ENCODE peak calls at places on chromosomes 16 and 17, in four cellular contexts. M, W, R and E are unnamed samples.
A peak's percentile ranks its signal among the peaks of the same experiment; 100 is the strongest.

GRCh38 chr16:852451-853185 is 52.1 kb upstream of the GNG13 start:
- DNase-seq in M (no peak), W (no peak), R (no peak), E (no peak)

GRCh38 chr16:48561960-48562393 is 48.0 kb downstream of the N4BP1 start:
- DNase-seq in M (no peak), W (no peak), R (peak; percentile 50), E (no peak)

GRCh38 chr17:1484586-1485310 is 7.7 kb downstream of the MYO1C start:
- DNase-seq in M (peak; percentile 50), W (peak; percentile 80), R (peak; percentile 60), E (peak; percentile 68)

GRCh38 chr17:81494984-81495383 is 17.6 kb downstream of the ACTG1 start:
- DNase-seq in M (no peak), W (peak; percentile 10), R (no peak), E (peak; percentile 68)

GRCh38 chr17:56499799-56500388 is 93.6 kb upstream of the NOG start:
- DNase-seq in M (peak; percentile 22), W (peak; percentile 36), R (peak; percentile 42), E (peak; percentile 39)

GRCh38 chr17:43601280-43602050 is 55.3 kb upstream of the ETV4 start:
- DNase-seq in M (no peak), W (no peak), R (no peak), E (peak; percentile 59)

GRCh38 chr16:67936124-67936875 is at the start of gene PSMB10:
- DNase-seq in M (peak; percentile 61), W (peak; percentile 64), R (peak; percentile 48), E (peak; percentile 40)

GRCh38 chr17:61379457-61380216 is 20.0 kb upstream of the TBX2 start:
- DNase-seq in M (no peak), W (no peak), R (no peak), E (no peak)

GRCh38 chr17:44065668-44066203 is 735 bp downstream of the LSM12 start:
- DNase-seq in M (peak; percentile 22), W (no peak), R (no peak), E (no peak)

GRCh38 chr16:3509470-3509928 is 8.7 kb downstream of the CLUAP1 start:
- DNase-seq in M (peak; percentile 75), W (no peak), R (no peak), E (no peak)

GRCh38 chr17:63944736-63945499 is 12.8 kb upstream of the CD79B start:
- DNase-seq in M (no peak), W (no peak), R (no peak), E (no peak)

GRCh38 chr17:75181608-75182318 is 996 bp downstream of the SUMO2 start:
- DNase-seq in M (peak; percentile 55), W (peak; percentile 50), R (peak; percentile 22), E (peak; percentile 61)

GRCh38 chr16:1428511-1428910 is 2.4 kb upstream of the PERCC1 start:
- DNase-seq in M (peak; percentile 72), W (peak; percentile 70), R (no peak), E (no peak)

GRCh38 chr16:23131841-23132576 is 17.2 kb downstream of the USP31 start:
- DNase-seq in M (no peak), W (no peak), R (no peak), E (no peak)

GRCh38 chr17:20805751-20806150 is 226.2 kb downstream of the CDRT15L2 start:
- DNase-seq in M (no peak), W (no peak), R (no peak), E (no peak)

GRCh38 chr17:75096082-75096625 is 8.4 kb downstream of the SLC16A5 start:
- DNase-seq in M (no peak), W (no peak), R (peak; percentile 89), E (no peak)

GRCh38 chr17:76529643-76530488 is 7.6 kb downstream of the CYGB start:
- DNase-seq in M (no peak), W (peak; percentile 55), R (peak; percentile 62), E (peak; percentile 70)

GRCh38 chr16:48081656-48082055 is 74.1 kb downstream of the ABCC12 start:
- DNase-seq in M (no peak), W (no peak), R (peak; percentile 84), E (no peak)

GRCh38 chr17:50064253-50064991 is 8.5 kb downstream of the ITGA3 start:
- DNase-seq in M (no peak), W (no peak), R (peak; percentile 100), E (no peak)

GRCh38 chr17:75404223-75404738 is 1.2 kb downstream of the GRB2 start:
- DNase-seq in M (peak; percentile 59), W (peak; percentile 89), R (peak; percentile 84), E (peak; percentile 86)

GRCh38 chr16:21208429-21208828 is 2.9 kb downstream of the ZP2 start:
- DNase-seq in M (no peak), W (no peak), R (no peak), E (no peak)

GRCh38 chr16:72224260-72224768 is 52.4 kb upstream of the PMFBP1 start:
- DNase-seq in M (no peak), W (no peak), R (no peak), E (no peak)

GRCh38 chr16:12753203-12754023 is 50.3 kb downstream of the CPPED1 start:
- DNase-seq in M (no peak), W (no peak), R (no peak), E (peak; percentile 16)

GRCh38 chr17:43769859-43770258 is 8.9 kb downstream of the DUSP3 start:
- DNase-seq in M (no peak), W (no peak), R (no peak), E (no peak)

GRCh38 chr16:83878838-83879237 is 20.1 kb upstream of the MLYCD start:
- DNase-seq in M (no peak), W (peak; percentile 52), R (peak; percentile 63), E (no peak)

GRCh38 chr16:85798283-85798776 is 1.0 kb downstream of the EMC8 start:
- DNase-seq in M (no peak), W (peak; percentile 23), R (no peak), E (no peak)

GRCh38 chr17:27502526-27503324 is 46.5 kb downstream of the KSR1 start:
- DNase-seq in M (no peak), W (no peak), R (peak; percentile 84), E (no peak)